ENCODE peak calls at places on chromosome 4, in nine cellular contexts. P is IMR-90; H is ovary; M is fibroblast of lung; O is RWPE2; B is heart left ventricle; J is effector memory CD4-positive, alpha-beta T cell; X is NT2/D1; E is testis. T is an unnamed sample.

GRCh38 chr4:69957209-69957608 is 8.3 kb downstream of the CSN2 start:
- DNase-seq in B (no peak), X (no peak), J (no peak), H (no peak), P (no peak), M (no peak), O (no peak), E (no peak), T (no peak)

GRCh38 chr4:25088342-25088952 is 57.7 kb upstream of the LGI2 start:
- DNase-seq in M (peak; percentile 40), P (peak; percentile 13), X (no peak), E (peak; percentile 69), J (no peak), B (peak; percentile 65), H (no peak), O (no peak), T (no peak)

GRCh38 chr4:139961344-139961948 is 192.5 kb downstream of the MAML3 start:
- DNase-seq in O (no peak), X (no peak), B (no peak), E (no peak), P (no peak), J (no peak), M (no peak), H (no peak), T (no peak)

GRCh38 chr4:8281519-8282133 is 12.1 kb downstream of the HTRA3 start:
- DNase-seq in J (no peak), X (no peak), M (peak; percentile 87), O (no peak), P (peak; percentile 74), E (peak; percentile 83), H (peak; percentile 86), B (peak; percentile 76), T (no peak)

GRCh38 chr4:5460106-5460801 is 248.1 kb downstream of the EVC2 start:
- DNase-seq in X (peak; percentile 35), P (peak; percentile 37), M (peak; percentile 25), E (no peak), B (no peak), J (no peak), H (no peak), O (no peak), T (no peak)

GRCh38 chr4:111410571-111410970 is 734.7 kb upstream of the FAM241A start:
- DNase-seq in J (no peak), X (no peak), O (no peak), E (no peak), H (no peak), M (no peak), P (no peak), B (no peak), T (no peak)

GRCh38 chr4:138967313-138967712 is 48.3 kb upstream of the NOCT start:
- DNase-seq in J (no peak), O (no peak), E (no peak), P (no peak), M (no peak), B (no peak), X (no peak), H (no peak), T (peak; percentile 25)

GRCh38 chr4:142547974-142548373 is 298.1 kb downstream of the INPP4B start:
- DNase-seq in P (peak; percentile 57), H (no peak), X (no peak), J (no peak), O (no peak), M (peak; percentile 87), E (no peak), B (no peak), T (no peak)

GRCh38 chr4:61838072-61838471 is 637.9 kb downstream of the ADGRL3 start:
- DNase-seq in J (no peak), P (no peak), H (no peak), M (no peak), X (no peak), B (no peak), O (no peak), E (no peak), T (no peak)

GRCh38 chr4:336099-336892 is 1.3 kb upstream of the ZNF141 start:
- DNase-seq in B (peak; percentile 53), H (peak; percentile 60), M (no peak), P (no peak), J (no peak), X (no peak), O (no peak), E (peak; percentile 49), T (no peak)

GRCh38 chr4:118173956-118174355 is 139.7 kb downstream of the NDST3 start:
- DNase-seq in M (peak; percentile 74), H (no peak), P (peak; percentile 96), E (no peak), J (no peak), O (no peak), X (no peak), B (no peak), T (no peak)

DNA sequence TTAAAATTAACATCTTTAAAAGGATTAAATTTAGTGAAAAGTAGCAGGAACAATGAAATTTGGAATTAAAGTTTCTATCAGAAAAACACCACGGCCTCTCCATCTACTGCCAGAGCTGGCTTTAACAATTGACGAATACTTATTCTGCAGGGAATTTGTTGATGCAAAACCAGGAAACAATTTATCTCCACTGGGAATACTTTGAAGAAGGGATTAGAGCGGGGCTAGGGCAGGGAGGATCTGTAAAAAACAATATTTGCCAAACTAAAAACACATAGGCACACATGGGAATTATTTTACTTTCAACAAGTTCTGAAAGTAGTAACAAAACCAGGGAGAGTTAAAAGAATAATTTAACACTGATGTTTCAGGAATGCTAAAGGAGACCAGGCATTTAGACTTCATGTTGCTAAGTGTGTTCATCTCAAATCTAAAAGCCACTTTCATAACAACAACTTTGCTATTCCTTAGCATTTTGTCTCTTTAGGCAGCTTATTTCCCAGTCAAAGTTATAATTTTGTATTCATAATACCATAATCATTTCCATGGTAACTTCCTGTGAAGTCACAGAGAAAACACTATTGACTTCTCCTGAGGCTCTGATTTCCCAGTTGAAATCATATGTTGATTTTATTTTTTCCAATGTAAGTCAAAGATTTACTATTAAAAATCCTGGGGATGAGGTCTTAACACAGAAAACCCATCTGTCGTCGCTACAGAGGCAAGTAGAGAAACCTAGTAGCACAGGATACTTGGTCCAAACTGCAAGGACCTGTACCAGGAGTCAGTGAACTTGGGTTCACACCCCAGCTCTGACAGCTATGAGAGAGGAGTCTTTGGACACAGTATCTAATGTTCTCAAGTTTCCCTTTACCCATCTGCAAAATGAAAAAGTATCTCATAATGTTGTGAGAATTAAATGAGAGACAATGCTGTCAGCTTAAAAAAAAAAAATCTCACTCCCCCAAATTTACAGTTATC is 69.3 kb downstream of the SH3RF1 start:
- DNase-seq in E (peak; percentile 32), X (no peak), M (no peak), J (no peak), P (no peak), B (no peak), O (no peak), H (no peak), T (no peak)
- H3K4me1 ChIP-seq in E (peaks cover 30% of the 10 kb centered on the region), X (peaks cover 2% of the 10 kb centered on the region), M (peaks cover 8% of the 10 kb centered on the region), J (no peaks in the 10 kb centered on the region), P (peaks cover 10% of the 10 kb centered on the region), B (peaks cover 5% of the 10 kb centered on the region), O (peaks cover 24% of the 10 kb centered on the region), H (peaks cover 8% of the 10 kb centered on the region), T (peaks cover 38% of the 10 kb centered on the region)

GRCh38 chr4:9782136-9782436 is 652 bp downstream of the DRD5 start:
- DNase-seq in O (no peak), M (no peak), B (no peak), P (no peak), X (no peak), J (no peak), E (no peak), H (no peak), T (no peak)
- H3K4me3 ChIP-seq in O (no peak overlapping the region), M (no peak overlapping the region), B (no peak overlapping the region), P (no peak overlapping the region), X (peak overlapping the region; percentile 40), J (no peak overlapping the region), E (peak overlapping the region; percentile 7), H (no peak overlapping the region), T (no peak overlapping the region)

GRCh38 chr4:57097711-57098110 is 12.5 kb downstream of the IGFBP7 start:
- DNase-seq in H (no peak), P (no peak), B (no peak), E (no peak), O (no peak), J (no peak), X (no peak), M (no peak), T (no peak)

GRCh38 chr4:57094482-57095223 is 15.5 kb downstream of the IGFBP7 start:
- DNase-seq in O (no peak), J (no peak), M (peak; percentile 90), B (no peak), E (no peak), H (no peak), X (no peak), P (peak; percentile 74), T (no peak)

GRCh38 chr4:57093816-57094481 is 16.2 kb downstream of the IGFBP7 start:
- DNase-seq in E (peak; percentile 68), J (no peak), P (no peak), B (no peak), H (no peak), M (no peak), O (no peak), X (no peak), T (no peak)

GRCh38 chr4:57095956-57096355 is 14.2 kb downstream of the IGFBP7 start:
- DNase-seq in M (peak; percentile 81), E (no peak), O (no peak), J (no peak), H (no peak), P (no peak), B (no peak), X (no peak), T (no peak)

DNA sequence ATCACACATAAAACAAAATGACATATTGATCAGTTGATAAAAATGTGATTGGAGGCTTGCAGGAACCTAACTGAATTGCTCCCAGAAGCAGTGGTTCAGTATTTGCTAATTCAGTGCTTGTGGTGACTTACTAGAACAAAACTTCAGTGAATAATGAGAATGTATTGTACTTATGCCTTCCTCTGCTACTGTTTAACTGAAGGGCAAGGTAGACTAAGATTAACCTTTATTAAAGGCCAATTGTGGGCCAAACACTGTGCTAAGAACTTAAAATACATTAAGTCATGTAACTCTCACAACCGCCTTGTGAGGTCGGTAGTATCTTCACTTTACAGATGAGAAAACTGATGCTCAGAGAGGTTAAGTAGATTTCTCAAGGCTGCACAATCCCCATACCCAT is 14.9 kb downstream of the IGFBP7 start:
- DNase-seq in X (no peak), P (no peak), B (no peak), O (no peak), E (no peak), J (no peak), M (no peak), H (no peak), T (no peak)
- H3K4me1 ChIP-seq in X (peaks cover 4% of the 10 kb centered on the region), P (peaks cover 28% of the 10 kb centered on the region), B (peaks cover 67% of the 10 kb centered on the region), O (peaks cover 11% of the 10 kb centered on the region), E (peaks cover 21% of the 10 kb centered on the region), J (no peaks in the 10 kb centered on the region), M (peaks cover 12% of the 10 kb centered on the region), H (peaks cover 21% of the 10 kb centered on the region), T (peaks cover 6% of the 10 kb centered on the region)

DNA sequence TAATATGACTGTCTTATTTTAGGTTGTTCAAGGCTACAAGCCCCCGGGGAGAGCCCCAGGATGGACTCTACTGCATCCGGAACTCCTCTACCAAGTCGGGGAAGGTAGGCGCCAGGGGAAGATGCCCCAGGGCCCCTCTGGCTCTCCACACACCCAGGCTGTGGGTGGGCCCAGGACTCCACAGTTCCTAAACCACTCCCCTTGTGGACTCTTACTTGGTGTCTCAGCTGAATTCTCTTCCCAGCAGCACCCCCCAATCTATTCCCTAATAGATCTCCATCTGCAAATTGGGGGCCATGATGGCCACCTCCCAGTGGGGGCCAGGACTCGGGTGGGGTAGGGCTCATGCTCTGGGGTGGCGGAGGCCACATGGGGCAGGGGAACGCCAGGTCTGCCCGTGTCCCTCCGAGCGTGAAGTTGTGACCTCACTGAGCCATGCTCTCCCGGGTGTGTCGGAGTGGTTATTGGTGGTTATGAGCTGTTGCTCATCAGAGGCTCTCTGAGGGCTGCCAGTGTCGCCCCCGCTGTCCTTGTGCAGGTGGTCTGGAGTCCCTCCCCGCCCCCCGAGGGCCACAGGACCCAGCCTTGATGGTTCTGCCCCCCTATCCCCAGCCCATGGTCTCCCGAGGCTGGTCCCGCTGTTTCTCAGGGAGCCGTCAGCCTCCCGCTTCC is 11.2 kb upstream of the ADD1 start:
- DNase-seq in P (no peak), B (peak; percentile 9), J (no peak), X (no peak), O (peak; percentile 63), H (peak; percentile 16), E (no peak), M (no peak), T (no peak)
- H3K4me3 ChIP-seq in P (no peak overlapping the region), B (no peak overlapping the region), J (no peak overlapping the region), X (no peak overlapping the region), O (no peak overlapping the region), H (no peak overlapping the region), E (no peak overlapping the region), M (no peak overlapping the region), T (no peak overlapping the region)